ENCODE peak calls at places on chromosome 7, in six cellular contexts. One of them, this sample, is unnamed.

GRCh38 chr7:92831716-92832622 is 4.4 kb downstream of the CDK6 start:
- DNase-seq in NCI-H1694 treated with DMSO at 0.1 percent for 48 hours: no peak
- DNase-seq in effector CD4-positive, alpha-beta T cell: no peak
- DNase-seq in astrocyte of the hippocampus: peak; percentile 76
- DNase-seq in activated CD4-positive, CD25-positive, alpha-beta regulatory T cell: no peak
- DNase-seq in stimulated activated CD4-positive, alpha-beta T cell treated with anti-CD3 and anti-CD28 coated beads, Interleukin-2, amount 100 ng/mL, for 24 hours: no peak
- DNase-seq in this sample: peak; percentile 14

GRCh38 chr7:131425992-131426391 is 98.3 kb downstream of the MKLN1 start:
- DNase-seq in astrocyte of the hippocampus: peak; percentile 77
- DNase-seq in activated CD4-positive, CD25-positive, alpha-beta regulatory T cell: no peak
- DNase-seq in stimulated activated CD4-positive, alpha-beta T cell treated with anti-CD3 and anti-CD28 coated beads, Interleukin-2, amount 100 ng/mL, for 24 hours: no peak
- DNase-seq in NCI-H1694 treated with DMSO at 0.1 percent for 48 hours: no peak
- DNase-seq in effector CD4-positive, alpha-beta T cell: no peak
- DNase-seq in this sample: peak; percentile 35

GRCh38 chr7:129768614-129769399 is 157.3 kb downstream of the NRF1 start:
- DNase-seq in effector CD4-positive, alpha-beta T cell: no peak
- DNase-seq in activated CD4-positive, CD25-positive, alpha-beta regulatory T cell: no peak
- DNase-seq in astrocyte of the hippocampus: no peak
- DNase-seq in stimulated activated CD4-positive, alpha-beta T cell treated with anti-CD3 and anti-CD28 coated beads, Interleukin-2, amount 100 ng/mL, for 24 hours: no peak
- DNase-seq in NCI-H1694 treated with DMSO at 0.1 percent for 48 hours: no peak
- DNase-seq in this sample: no peak

GRCh38 chr7:85226401-85227085 is 39.7 kb upstream of the SEMA3D start:
- DNase-seq in activated CD4-positive, CD25-positive, alpha-beta regulatory T cell: no peak
- DNase-seq in effector CD4-positive, alpha-beta T cell: no peak
- DNase-seq in NCI-H1694 treated with DMSO at 0.1 percent for 48 hours: no peak
- DNase-seq in stimulated activated CD4-positive, alpha-beta T cell treated with anti-CD3 and anti-CD28 coated beads, Interleukin-2, amount 100 ng/mL, for 24 hours: no peak
- DNase-seq in astrocyte of the hippocampus: peak; percentile 37
- DNase-seq in this sample: no peak

GRCh38 chr7:64192775-64193174 is 14.2 kb upstream of the ZNF735 start:
- DNase-seq in stimulated activated CD4-positive, alpha-beta T cell treated with anti-CD3 and anti-CD28 coated beads, Interleukin-2, amount 100 ng/mL, for 24 hours: no peak
- DNase-seq in astrocyte of the hippocampus: no peak
- DNase-seq in activated CD4-positive, CD25-positive, alpha-beta regulatory T cell: no peak
- DNase-seq in NCI-H1694 treated with DMSO at 0.1 percent for 48 hours: no peak
- DNase-seq in effector CD4-positive, alpha-beta T cell: no peak
- DNase-seq in this sample: no peak

GRCh38 chr7:133513608-133514007 is 260.7 kb downstream of the EXOC4 start:
- DNase-seq in effector CD4-positive, alpha-beta T cell: no peak
- DNase-seq in activated CD4-positive, CD25-positive, alpha-beta regulatory T cell: no peak
- DNase-seq in astrocyte of the hippocampus: no peak
- DNase-seq in stimulated activated CD4-positive, alpha-beta T cell treated with anti-CD3 and anti-CD28 coated beads, Interleukin-2, amount 100 ng/mL, for 24 hours: no peak
- DNase-seq in NCI-H1694 treated with DMSO at 0.1 percent for 48 hours: no peak
- DNase-seq in this sample: no peak

GRCh38 chr7:2945171-2945570 is 98.5 kb downstream of the CARD11 start:
- DNase-seq in NCI-H1694 treated with DMSO at 0.1 percent for 48 hours: no peak
- DNase-seq in effector CD4-positive, alpha-beta T cell: no peak
- DNase-seq in stimulated activated CD4-positive, alpha-beta T cell treated with anti-CD3 and anti-CD28 coated beads, Interleukin-2, amount 100 ng/mL, for 24 hours: no peak
- DNase-seq in activated CD4-positive, CD25-positive, alpha-beta regulatory T cell: no peak
- DNase-seq in astrocyte of the hippocampus: no peak
- DNase-seq in this sample: no peak

GRCh38 chr7:44712012-44712411 is 36.6 kb upstream of the ZMIZ2 start:
- DNase-seq in stimulated activated CD4-positive, alpha-beta T cell treated with anti-CD3 and anti-CD28 coated beads, Interleukin-2, amount 100 ng/mL, for 24 hours: no peak
- DNase-seq in NCI-H1694 treated with DMSO at 0.1 percent for 48 hours: no peak
- DNase-seq in activated CD4-positive, CD25-positive, alpha-beta regulatory T cell: no peak
- DNase-seq in effector CD4-positive, alpha-beta T cell: no peak
- DNase-seq in astrocyte of the hippocampus: no peak
- DNase-seq in this sample: no peak

GRCh38 chr7:47400741-47401206 is 181.1 kb downstream of the TNS3 start:
- DNase-seq in astrocyte of the hippocampus: no peak
- DNase-seq in NCI-H1694 treated with DMSO at 0.1 percent for 48 hours: no peak
- DNase-seq in effector CD4-positive, alpha-beta T cell: no peak
- DNase-seq in stimulated activated CD4-positive, alpha-beta T cell treated with anti-CD3 and anti-CD28 coated beads, Interleukin-2, amount 100 ng/mL, for 24 hours: no peak
- DNase-seq in activated CD4-positive, CD25-positive, alpha-beta regulatory T cell: no peak
- DNase-seq in this sample: no peak

GRCh38 chr7:42691030-42691639 is 220.7 kb downstream of the C7orf25 start:
- DNase-seq in stimulated activated CD4-positive, alpha-beta T cell treated with anti-CD3 and anti-CD28 coated beads, Interleukin-2, amount 100 ng/mL, for 24 hours: no peak
- DNase-seq in effector CD4-positive, alpha-beta T cell: no peak
- DNase-seq in NCI-H1694 treated with DMSO at 0.1 percent for 48 hours: no peak
- DNase-seq in astrocyte of the hippocampus: peak; percentile 75
- DNase-seq in activated CD4-positive, CD25-positive, alpha-beta regulatory T cell: no peak
- DNase-seq in this sample: peak; percentile 22

GRCh38 chr7:47521816-47522561 is 59.9 kb downstream of the TNS3 start:
- DNase-seq in astrocyte of the hippocampus: no peak
- DNase-seq in activated CD4-positive, CD25-positive, alpha-beta regulatory T cell: no peak
- DNase-seq in effector CD4-positive, alpha-beta T cell: no peak
- DNase-seq in NCI-H1694 treated with DMSO at 0.1 percent for 48 hours: no peak
- DNase-seq in stimulated activated CD4-positive, alpha-beta T cell treated with anti-CD3 and anti-CD28 coated beads, Interleukin-2, amount 100 ng/mL, for 24 hours: no peak
- DNase-seq in this sample: no peak

GRCh38 chr7:96832107-96832506 is 122.5 kb upstream of the SEM1 start:
- DNase-seq in stimulated activated CD4-positive, alpha-beta T cell treated with anti-CD3 and anti-CD28 coated beads, Interleukin-2, amount 100 ng/mL, for 24 hours: no peak
- DNase-seq in effector CD4-positive, alpha-beta T cell: no peak
- DNase-seq in NCI-H1694 treated with DMSO at 0.1 percent for 48 hours: no peak
- DNase-seq in astrocyte of the hippocampus: no peak
- DNase-seq in activated CD4-positive, CD25-positive, alpha-beta regulatory T cell: no peak
- DNase-seq in this sample: no peak

This sample was measured in cerebellar cortex.